ENCODE peak calls at places on chromosomes 7 and 10, in ten cellular contexts. M is neuronal stem cell; V is cerebellar cortex; D is HT1080; S is NT2/D1; W is stimulated activated CD4-positive, alpha-beta T cell treated with anti-CD3 and anti-CD28 coated beads, Interleukin-15, amount 100 ng/mL, for 1 hour; N is CD4-positive, alpha-beta T cell; C is K562; P is GM04504; Q is MCF 10A. X is an unnamed sample.

GRCh38 chr7:33982425-33982786 is 77.1 kb downstream of the BMPER start:
- DNase-seq in M (no peak), V (no peak), D (peak; percentile 70), S (no peak), W (no peak), N (no peak), C (no peak), P (no peak), Q (peak; percentile 54), X (no peak)

GRCh38 chr10:31709501-31709900 is 219.1 kb downstream of the ARHGAP12 start:
- DNase-seq in M (no peak), V (peak; percentile 52), D (no peak), S (no peak), W (no peak), N (no peak), C (no peak), P (no peak), Q (no peak), X (no peak)

GRCh38 chr10:114824396-114824795 is 2.8 kb downstream of the FHIP2A start:
- DNase-seq in M (no peak), V (no peak), D (no peak), S (no peak), W (no peak), N (no peak), C (no peak), P (no peak), Q (no peak), X (no peak)

GRCh38 chr7:2719007-2719406 is 31.0 kb downstream of the AMZ1 start:
- DNase-seq in M (no peak), V (no peak), D (no peak), S (peak; percentile 42), W (peak; percentile 31), N (peak; percentile 69), C (peak; percentile 47), P (no peak), Q (peak; percentile 18), X (peak; percentile 62)

GRCh38 chr7:93245525-93246432 is 13.6 kb downstream of the VPS50 start:
- DNase-seq in M (peak; percentile 29), V (peak; percentile 52), D (peak; percentile 8), S (no peak), W (no peak), N (no peak), C (peak; percentile 22), P (no peak), Q (peak; percentile 34), X (no peak)

GRCh38 chr7:36723951-36724664 is at the start of gene AOAH:
- DNase-seq in M (no peak), V (no peak), D (no peak), S (no peak), W (peak; percentile 44), N (peak; percentile 72), C (no peak), P (no peak), Q (no peak), X (peak; percentile 55)

GRCh38 chr10:127182161-127182560 is 14.2 kb downstream of the INSYN2A start:
- DNase-seq in M (no peak), V (no peak), D (no peak), S (no peak), W (no peak), N (no peak), C (no peak), P (no peak), Q (no peak), X (no peak)

GRCh38 chr7:84589012-84589411 is 394.4 kb upstream of the SEMA3A start:
- DNase-seq in M (no peak), V (no peak), D (no peak), S (no peak), W (no peak), N (no peak), C (no peak), P (no peak), Q (peak; percentile 31), X (no peak)

GRCh38 chr10:115082521-115082920 is 10.6 kb upstream of the ATRNL1 start:
- DNase-seq in M (no peak), V (no peak), D (peak; percentile 53), S (no peak), W (no peak), N (no peak), C (no peak), P (peak; percentile 8), Q (peak; percentile 2), X (no peak)

GRCh38 chr7:33179519-33179918 is 50.2 kb downstream of the BBS9 start:
- DNase-seq in M (no peak), V (no peak), D (no peak), S (no peak), W (no peak), N (no peak), C (no peak), P (no peak), Q (no peak), X (no peak)

GRCh38 chr7:22444181-22444966 is 55.6 kb downstream of the STEAP1B start:
- DNase-seq in M (no peak), V (peak; percentile 44), D (peak; percentile 86), S (no peak), W (no peak), N (no peak), C (no peak), P (no peak), Q (no peak), X (no peak)

GRCh38 chr10:121880842-121881423 is 46.9 kb downstream of the ATE1 start:
- DNase-seq in M (no peak), V (no peak), D (no peak), S (no peak), W (no peak), N (no peak), C (no peak), P (no peak), Q (no peak), X (no peak)

GRCh38 chr10:79378647-79379511 is 31.6 kb downstream of the PPIF start:
- DNase-seq in M (no peak), V (no peak), D (no peak), S (no peak), W (no peak), N (no peak), C (peak; percentile 7), P (no peak), Q (no peak), X (no peak)

GRCh38 chr7:64463636-64464375 is 99.1 kb downstream of the ZNF680 start:
- DNase-seq in M (no peak), V (peak; percentile 34), D (peak; percentile 48), S (peak; percentile 57), W (no peak), N (no peak), C (peak; percentile 65), P (peak; percentile 42), Q (no peak), X (no peak)

GRCh38 chr10:7507887-7508726 is 97.3 kb upstream of the SFMBT2 start:
- DNase-seq in M (no peak), V (no peak), D (no peak), S (no peak), W (no peak), N (peak; percentile 7), C (no peak), P (no peak), Q (no peak), X (no peak)

GRCh38 chr7:91993976-91994375 is 53.3 kb downstream of the AKAP9 start:
- DNase-seq in M (no peak), V (no peak), D (no peak), S (no peak), W (no peak), N (no peak), C (no peak), P (no peak), Q (no peak), X (no peak)

GRCh38 chr7:123727071-123727837 is 21.5 kb downstream of the WASL start:
- DNase-seq in M (no peak), V (no peak), D (peak; percentile 81), S (no peak), W (no peak), N (no peak), C (no peak), P (peak; percentile 53), Q (peak; percentile 86), X (no peak)

GRCh38 chr10:21954132-21954531 is 49.4 kb downstream of the DNAJC1 start:
- DNase-seq in M (no peak), V (no peak), D (no peak), S (no peak), W (no peak), N (no peak), C (no peak), P (no peak), Q (no peak), X (no peak)

GRCh38 chr7:130941322-130942210 is 207.6 kb upstream of the KLF14 start:
- DNase-seq in M (no peak), V (no peak), D (peak; percentile 70), S (no peak), W (no peak), N (peak; percentile 38), C (peak; percentile 81), P (no peak), Q (peak; percentile 41), X (no peak)

GRCh38 chr10:63603709-63604445 is 82.7 kb downstream of the REEP3 start:
- DNase-seq in M (no peak), V (no peak), D (no peak), S (no peak), W (no peak), N (no peak), C (no peak), P (no peak), Q (peak; percentile 39), X (no peak)

GRCh38 chr7:44075296-44076075 is 6.8 kb downstream of the POLM start:
- DNase-seq in M (no peak), V (no peak), D (no peak), S (no peak), W (no peak), N (no peak), C (no peak), P (no peak), Q (no peak), X (no peak)

GRCh38 chr7:99766484-99767099 is 17.4 kb downstream of the CYP3A4 start:
- DNase-seq in M (no peak), V (no peak), D (no peak), S (no peak), W (no peak), N (no peak), C (no peak), P (no peak), Q (no peak), X (no peak)

GRCh38 chr10:5095687-5096086 is 1.5 kb downstream of the AKR1C3 start:
- DNase-seq in M (no peak), V (no peak), D (no peak), S (no peak), W (no peak), N (no peak), C (no peak), P (no peak), Q (peak; percentile 0), X (no peak)

GRCh38 chr10:71998840-71999194 is 34.6 kb downstream of the CHST3 start:
- DNase-seq in M (no peak), V (peak; percentile 33), D (peak; percentile 77), S (peak; percentile 39), W (no peak), N (no peak), C (no peak), P (peak; percentile 76), Q (peak; percentile 88), X (no peak)

GRCh38 chr7:2633538-2634264 is 1.9 kb downstream of the TTYH3 start:
- DNase-seq in M (no peak), V (peak; percentile 40), D (peak; percentile 81), S (no peak), W (no peak), N (no peak), C (no peak), P (peak; percentile 89), Q (peak; percentile 83), X (no peak)

GRCh38 chr7:28062197-28062988 is 118.2 kb downstream of the JAZF1 start:
- DNase-seq in M (peak; percentile 54), V (peak; percentile 79), D (peak; percentile 33), S (peak; percentile 79), W (no peak), N (no peak), C (peak; percentile 45), P (no peak), Q (peak; percentile 80), X (peak; percentile 33)

GRCh38 chr10:44922826-44923545 is 11.8 kb downstream of the TMEM72 start:
- DNase-seq in M (no peak), V (no peak), D (no peak), S (no peak), W (no peak), N (no peak), C (no peak), P (no peak), Q (no peak), X (no peak)

GRCh38 chr10:6203331-6204062 is 765 bp downstream of the PFKFB3 start:
- DNase-seq in M (peak; percentile 82), V (no peak), D (peak; percentile 52), S (peak; percentile 25), W (no peak), N (peak; percentile 61), C (peak; percentile 84), P (no peak), Q (peak; percentile 50), X (peak; percentile 32)